ENCODE peak calls at places on chromosomes 13 and 19, in six cellular contexts. U is testis, V is NCI-H2171 treated with DMSO at 0.1 percent for 48 hours, Q is activated T-helper 1 cell treated with Interleukin-2 at 50 U/mL for 16 hours, B is Ammon's horn, T is left kidney. W is an unnamed sample.

GRCh38 chr19:13843104-13843921 is 33.6 kb upstream of the NANOS3 start:
- DNase-seq in U (no peak), V (no peak), Q (no peak), B (no peak), T (peak), W (peak)

GRCh38 chr19:15265849-15266248 is 33.6 kb upstream of the EPHX3 start:
- DNase-seq in U (peak), V (no peak), Q (no peak), B (peak), T (no peak), W (peak)

GRCh38 chr13:27622102-27622820 is 569 bp downstream of the POLR1D start:
- DNase-seq in U (peak), V (peak), Q (no peak), B (no peak), T (no peak), W (no peak)

GRCh38 chr19:43784981-43785808 is 4.4 kb upstream of the KCNN4 start:
- DNase-seq in U (peak), V (peak), Q (no peak), B (peak), T (peak), W (peak)

GRCh38 chr13:110070511-110071120 is 236.3 kb downstream of the COL4A1 start:
- DNase-seq in U (no peak), V (no peak), Q (no peak), B (no peak), T (no peak), W (no peak)

GRCh38 chr13:29520671-29521070 is 74.8 kb downstream of the SLC7A1 start:
- DNase-seq in U (no peak), V (no peak), Q (no peak), B (no peak), T (no peak), W (no peak)

GRCh38 chr19:16260794-16261161 is 63.1 kb downstream of the AP1M1 start:
- DNase-seq in U (no peak), V (no peak), Q (no peak), B (no peak), T (no peak), W (no peak)

GRCh38 chr13:102863590-102863989 is 17.8 kb downstream of the ERCC5 start:
- DNase-seq in U (no peak), V (no peak), Q (no peak), B (no peak), T (no peak), W (peak)

GRCh38 chr19:13117772-13118423 is at the start of gene NACC1:
- DNase-seq in U (peak), V (peak), Q (peak), B (peak), T (peak), W (peak)

GRCh38 chr19:5093297-5093858 is 124.5 kb downstream of the KDM4B start:
- DNase-seq in U (peak), V (peak), Q (no peak), B (peak), T (peak), W (peak)

GRCh38 chr13:27592865-27593264 is 27.5 kb downstream of the LNX2 start:
- DNase-seq in U (no peak), V (no peak), Q (no peak), B (no peak), T (no peak), W (no peak)

W was measured in adrenal gland.